ENCODE peak calls at places on chromosomes 6 and 20, in seven cellular contexts. H is testis; L is astrocyte of the spinal cord; Y is MM.1S; S is A673; X is GM13976; A is CD8-positive, alpha-beta T cell. O is an unnamed sample.

GRCh38 chr6:159899994-159900745 is 9.4 kb downstream of the MAS1 start:
- DNase-seq in H (no peak), L (peak; percentile 90), Y (no peak), S (no peak), X (no peak), A (no peak), O (no peak)

GRCh38 chr20:20265210-20265609 is 102.7 kb upstream of the INSM1 start:
- DNase-seq in H (no peak), L (no peak), Y (no peak), S (no peak), X (no peak), A (no peak), O (no peak)

GRCh38 chr6:125658759-125659431 is 90.5 kb upstream of the HEY2 start:
- DNase-seq in H (no peak), L (no peak), Y (no peak), S (no peak), X (no peak), A (no peak), O (no peak)

GRCh38 chr6:15960740-15961629 is 167.9 kb upstream of the MYLIP start:
- DNase-seq in H (peak; percentile 28), L (no peak), Y (no peak), S (peak; percentile 12), X (no peak), A (no peak), O (no peak)

GRCh38 chr20:48799315-48800105 is 28.3 kb downstream of the PREX1 start:
- DNase-seq in H (no peak), L (no peak), Y (no peak), S (no peak), X (no peak), A (no peak), O (no peak)

GRCh38 chr20:6718660-6719059 is 48.8 kb upstream of the BMP2 start:
- DNase-seq in H (no peak), L (no peak), Y (no peak), S (no peak), X (no peak), A (no peak), O (no peak)

GRCh38 chr20:54657268-54657826 is 182.0 kb downstream of the DOK5 start:
- DNase-seq in H (no peak), L (no peak), Y (no peak), S (peak; percentile 4), X (no peak), A (no peak), O (no peak)

GRCh38 chr20:2379511-2380229 is 1.0 kb upstream of the TGM6 start:
- DNase-seq in H (no peak), L (no peak), Y (peak; percentile 88), S (peak; percentile 7), X (no peak), A (no peak), O (no peak)

GRCh38 chr20:63968928-63969760 is 586 bp downstream of the ZNF512B start:
- DNase-seq in H (peak; percentile 15), L (no peak), Y (no peak), S (peak; percentile 36), X (peak; percentile 55), A (no peak), O (no peak)

GRCh38 chr6:42010909-42011308 is 39.4 kb upstream of the TAF8 start:
- DNase-seq in H (no peak), L (no peak), Y (no peak), S (no peak), X (no peak), A (no peak), O (no peak)

GRCh38 chr6:149483849-149484635 is 772 bp downstream of the ZC3H12D start:
- DNase-seq in H (no peak), L (peak; percentile 11), Y (no peak), S (no peak), X (no peak), A (no peak), O (no peak)

GRCh38 chr6:12392490-12392889 is 102.3 kb downstream of the EDN1 start:
- DNase-seq in H (no peak), L (no peak), Y (no peak), S (no peak), X (no peak), A (no peak), O (no peak)

GRCh38 chr6:23170044-23170443 is 600.7 kb downstream of the HDGFL1 start:
- DNase-seq in H (no peak), L (no peak), Y (no peak), S (no peak), X (no peak), A (no peak), O (no peak)

GRCh38 chr6:134732761-134733160 is 217.1 kb downstream of the ALDH8A1 start:
- DNase-seq in H (no peak), L (no peak), Y (no peak), S (no peak), X (no peak), A (no peak), O (no peak)

GRCh38 chr6:152161501-152161900 is 354.0 kb downstream of the ESR1 start:
- DNase-seq in H (no peak), L (peak; percentile 73), Y (no peak), S (no peak), X (no peak), A (no peak), O (no peak)

GRCh38 chr6:154993026-154993425 is 2.1 kb upstream of the TIAM2 start:
- DNase-seq in H (no peak), L (no peak), Y (no peak), S (no peak), X (no peak), A (no peak), O (no peak)

GRCh38 chr6:44805239-44805849 is 417.8 kb downstream of the CDC5L start:
- DNase-seq in H (no peak), L (peak; percentile 49), Y (no peak), S (no peak), X (no peak), A (no peak), O (no peak)

GRCh38 chr20:52494244-52494643 is 302.7 kb upstream of the ZFP64 start:
- DNase-seq in H (no peak), L (peak; percentile 87), Y (no peak), S (peak; percentile 25), X (no peak), A (peak; percentile 6), O (no peak)

GRCh38 chr20:45508068-45508886 is 7.1 kb downstream of the SPINT3 start:
- DNase-seq in H (no peak), L (no peak), Y (no peak), S (no peak), X (no peak), A (no peak), O (no peak)

GRCh38 chr20:58850693-58851174 is at the start of gene GNAS-AS1:
- DNase-seq in H (peak; percentile 93), L (peak; percentile 89), Y (peak; percentile 83), S (peak; percentile 93), X (peak; percentile 96), A (peak; percentile 66), O (peak; percentile 94)
- TF ChIP-seq CTCF in H (no peak), L (no peak), Y (no peak), S (no peak), X (no peak), A (no peak), O (peak; percentile 9)

DNA sequence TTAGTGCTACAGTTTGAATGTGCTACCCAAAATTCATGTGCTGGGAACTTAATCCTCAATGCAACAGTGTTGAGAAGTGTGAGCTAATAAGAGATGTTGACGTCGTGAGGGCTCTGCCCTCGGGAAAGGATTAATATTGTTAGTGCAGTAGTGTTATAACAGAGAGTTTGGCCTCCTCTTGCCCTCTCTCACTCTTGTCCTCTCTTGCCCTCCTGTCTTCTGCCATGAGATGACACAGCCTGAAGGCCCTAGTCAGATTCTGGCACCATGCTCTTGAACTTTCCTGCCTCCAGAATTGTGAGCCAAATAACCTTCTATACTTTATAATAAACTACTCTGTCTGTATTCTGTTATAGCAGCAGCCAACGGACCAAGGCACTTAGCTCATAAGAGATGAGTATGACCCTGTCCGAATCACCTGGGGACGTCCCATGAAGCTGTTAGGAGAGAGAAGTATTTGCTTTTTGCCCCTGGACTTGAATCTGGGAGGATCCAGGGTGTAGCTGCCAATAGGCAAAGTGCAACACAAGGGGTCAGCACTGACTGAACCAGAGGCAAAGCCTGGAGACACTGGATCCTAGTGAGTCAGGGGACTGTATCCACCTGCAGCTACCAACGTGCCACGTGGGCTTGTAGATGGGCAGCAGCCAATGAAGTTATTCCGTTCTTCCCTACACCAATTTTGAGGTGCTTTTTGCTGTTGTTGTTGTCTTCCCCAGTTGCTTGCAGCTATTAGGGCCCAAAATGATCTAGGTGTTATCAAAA is 233.7 kb downstream of the THBS2 start:
- DNase-seq in H (no peak), L (no peak), Y (no peak), S (no peak), X (no peak), A (no peak), O (no peak)
- TF ChIP-seq CTCF in H (no peak), L (peak; percentile 4), Y (no peak), S (no peak), X (no peak), A (no peak), O (no peak)

DNA sequence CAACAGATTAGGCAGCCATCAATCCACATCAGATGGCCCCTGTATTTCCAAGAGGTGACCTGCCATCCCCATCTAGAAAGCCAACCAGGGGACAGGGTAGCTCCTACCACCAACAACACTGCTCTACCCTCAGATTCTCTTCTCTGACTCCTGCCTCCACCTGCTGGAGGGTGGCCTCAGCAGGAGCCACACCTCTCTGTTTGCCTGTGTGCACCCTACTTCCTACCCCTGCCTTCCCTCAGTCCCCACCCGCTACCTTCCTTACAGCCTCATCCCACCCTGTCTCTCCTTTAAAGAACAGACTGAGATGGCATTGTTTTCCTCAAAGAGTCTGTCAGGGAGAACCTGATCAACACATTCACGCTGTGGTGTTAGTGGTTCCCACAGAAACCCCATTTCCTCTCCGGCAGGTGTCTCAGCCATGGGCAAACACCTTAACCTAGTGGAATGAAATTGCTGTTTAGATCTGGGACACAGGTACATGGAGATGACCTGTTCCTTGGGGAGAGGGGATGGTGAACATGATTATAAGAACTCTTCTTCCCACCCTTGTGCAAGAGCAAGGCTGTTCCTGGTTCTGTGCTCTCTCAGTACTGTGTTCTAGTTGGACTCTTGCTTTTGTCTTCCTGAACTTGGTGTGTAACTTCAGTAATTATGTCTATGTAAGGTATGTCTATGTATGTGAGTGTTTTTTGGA is 1.8 kb downstream of the ENTPD6 start:
- DNase-seq in H (no peak), L (no peak), Y (peak; percentile 21), S (no peak), X (peak; percentile 32), A (no peak), O (peak; percentile 26)
- TF ChIP-seq CTCF in H (no peak), L (no peak), Y (peak; percentile 36), S (no peak), X (no peak), A (no peak), O (no peak)

GRCh38 chr6:98775205-98775604 is 59.2 kb upstream of the POU3F2 start:
- DNase-seq in H (no peak), L (no peak), Y (no peak), S (no peak), X (no peak), A (no peak), O (no peak)
- TF ChIP-seq CTCF in H (no peak), L (no peak), Y (no peak), S (no peak), X (no peak), A (no peak), O (no peak)

GRCh38 chr6:122399348-122400120 is at the start of gene HSF2:
- DNase-seq in H (peak; percentile 98), L (peak; percentile 100), Y (peak; percentile 97), S (peak; percentile 99), X (peak; percentile 92), A (peak; percentile 87), O (peak; percentile 93)
- TF ChIP-seq CTCF in H (no peak), L (peak; percentile 20), Y (no peak), S (no peak), X (no peak), A (no peak), O (peak; percentile 9)